ENCODE peak calls at places on chromosomes 12 and 14, in six cellular contexts. One of them, this sample, is unnamed. For H3K4me1, the result is how much of the 10 kb centered on the place peaks cover.

GRCh38 chr12:100963381-100963780 is 168.8 kb downstream of the ANO4 start:
- DNase-seq in right cardiac atrium: no peak
- DNase-seq in A549: no peak
- DNase-seq in naive thymus-derived CD4-positive, alpha-beta T cell: no peak
- DNase-seq in fibroblast of lung: no peak
- DNase-seq in RWPE2: no peak
- DNase-seq in this sample: no peak

GRCh38 chr12:104748790-104749189 is 209.3 kb downstream of the SLC41A2 start:
- DNase-seq in right cardiac atrium: no peak
- DNase-seq in A549: no peak
- DNase-seq in naive thymus-derived CD4-positive, alpha-beta T cell: no peak
- DNase-seq in fibroblast of lung: peak
- DNase-seq in RWPE2: no peak
- DNase-seq in this sample: no peak

GRCh38 chr14:84108746-84109457 is 1421.0 kb upstream of the FLRT2 start:
- DNase-seq in right cardiac atrium: no peak
- DNase-seq in A549: no peak
- DNase-seq in naive thymus-derived CD4-positive, alpha-beta T cell: no peak
- DNase-seq in fibroblast of lung: peak
- DNase-seq in RWPE2: no peak
- DNase-seq in this sample: no peak

GRCh38 chr14:77490347-77490986 is 8.1 kb downstream of the ISM2 start:
- DNase-seq in right cardiac atrium: no peak
- DNase-seq in A549: no peak
- DNase-seq in naive thymus-derived CD4-positive, alpha-beta T cell: no peak
- DNase-seq in fibroblast of lung: no peak
- DNase-seq in RWPE2: no peak
- DNase-seq in this sample: no peak

GRCh38 chr12:70366581-70367267 is 634 bp downstream of the KCNMB4 start:
- DNase-seq in right cardiac atrium: peak
- DNase-seq in A549: peak
- DNase-seq in naive thymus-derived CD4-positive, alpha-beta T cell: peak
- DNase-seq in fibroblast of lung: peak
- DNase-seq in RWPE2: peak
- DNase-seq in this sample: peak

GRCh38 chr12:19025582-19025981 is 104.0 kb upstream of the PLEKHA5 start:
- DNase-seq in right cardiac atrium: no peak
- DNase-seq in A549: peak
- DNase-seq in naive thymus-derived CD4-positive, alpha-beta T cell: no peak
- DNase-seq in fibroblast of lung: no peak
- DNase-seq in RWPE2: no peak
- DNase-seq in this sample: no peak

GRCh38 chr12:119307747-119308146 is 26.8 kb upstream of the CCDC60 start:
- DNase-seq in right cardiac atrium: no peak
- DNase-seq in A549: no peak
- DNase-seq in naive thymus-derived CD4-positive, alpha-beta T cell: no peak
- DNase-seq in fibroblast of lung: no peak
- DNase-seq in RWPE2: no peak
- DNase-seq in this sample: no peak

GRCh38 chr12:89450922-89451321 is 73.7 kb downstream of the GALNT4 start:
- DNase-seq in right cardiac atrium: no peak
- DNase-seq in A549: no peak
- DNase-seq in naive thymus-derived CD4-positive, alpha-beta T cell: no peak
- DNase-seq in fibroblast of lung: peak
- DNase-seq in RWPE2: no peak
- DNase-seq in this sample: no peak

GRCh38 chr14:30193056-30193455 is 265.4 kb upstream of the PRKD1 start:
- DNase-seq in right cardiac atrium: no peak
- DNase-seq in A549: no peak
- DNase-seq in naive thymus-derived CD4-positive, alpha-beta T cell: no peak
- DNase-seq in fibroblast of lung: no peak
- DNase-seq in RWPE2: no peak
- DNase-seq in this sample: no peak

GRCh38 chr14:24365600-24366374 is 2.2 kb upstream of the NFATC4 start:
- DNase-seq in right cardiac atrium: peak
- DNase-seq in A549: peak
- DNase-seq in naive thymus-derived CD4-positive, alpha-beta T cell: peak
- DNase-seq in fibroblast of lung: peak
- DNase-seq in RWPE2: no peak
- DNase-seq in this sample: peak

GRCh38 chr12:67355428-67356385 is 86.5 kb downstream of the CAND1 start:
- DNase-seq in right cardiac atrium: no peak
- DNase-seq in A549: no peak
- DNase-seq in naive thymus-derived CD4-positive, alpha-beta T cell: no peak
- DNase-seq in fibroblast of lung: peak
- DNase-seq in RWPE2: no peak
- DNase-seq in this sample: no peak

GRCh38 chr14:53955671-53956426 is 776 bp downstream of the BMP4 start:
- DNase-seq in right cardiac atrium: peak
- DNase-seq in A549: no peak
- DNase-seq in naive thymus-derived CD4-positive, alpha-beta T cell: no peak
- DNase-seq in fibroblast of lung: peak
- DNase-seq in RWPE2: no peak
- DNase-seq in this sample: peak

GRCh38 chr14:35365130-35366047 is 39.2 kb downstream of the NFKBIA start:
- DNase-seq in right cardiac atrium: peak
- DNase-seq in A549: peak
- DNase-seq in naive thymus-derived CD4-positive, alpha-beta T cell: no peak
- DNase-seq in fibroblast of lung: peak
- DNase-seq in RWPE2: no peak
- DNase-seq in this sample: peak

GRCh38 chr12:103269962-103270361 is 225.8 kb downstream of the C12orf42 start:
- DNase-seq in right cardiac atrium: no peak
- DNase-seq in A549: no peak
- DNase-seq in naive thymus-derived CD4-positive, alpha-beta T cell: no peak
- DNase-seq in fibroblast of lung: no peak
- DNase-seq in RWPE2: no peak
- DNase-seq in this sample: no peak

GRCh38 chr14:89185919-89186849 is 230.8 kb downstream of the FOXN3 start:
- DNase-seq in right cardiac atrium: no peak
- DNase-seq in A549: no peak
- DNase-seq in naive thymus-derived CD4-positive, alpha-beta T cell: no peak
- DNase-seq in fibroblast of lung: peak
- DNase-seq in RWPE2: no peak
- DNase-seq in this sample: no peak

GRCh38 chr12:24991209-24992049 is 42.5 kb upstream of the BCAT1 start:
- DNase-seq in right cardiac atrium: no peak
- DNase-seq in A549: peak
- DNase-seq in naive thymus-derived CD4-positive, alpha-beta T cell: no peak
- DNase-seq in fibroblast of lung: peak
- DNase-seq in RWPE2: no peak
- DNase-seq in this sample: no peak

GRCh38 chr12:92582466-92582865 is 120.3 kb upstream of the PLEKHG7 start:
- DNase-seq in right cardiac atrium: no peak
- DNase-seq in A549: no peak
- DNase-seq in naive thymus-derived CD4-positive, alpha-beta T cell: no peak
- DNase-seq in fibroblast of lung: no peak
- DNase-seq in RWPE2: no peak
- DNase-seq in this sample: no peak

GRCh38 chr14:96085369-96085768 is 46.2 kb downstream of the C14orf132 start:
- DNase-seq in right cardiac atrium: no peak
- DNase-seq in A549: no peak
- DNase-seq in naive thymus-derived CD4-positive, alpha-beta T cell: no peak
- DNase-seq in fibroblast of lung: no peak
- DNase-seq in RWPE2: peak
- DNase-seq in this sample: no peak

GRCh38 chr12:130335517-130336392 is 1.9 kb upstream of the PIWIL1 start:
- DNase-seq in right cardiac atrium: no peak
- DNase-seq in A549: peak
- DNase-seq in naive thymus-derived CD4-positive, alpha-beta T cell: no peak
- DNase-seq in fibroblast of lung: peak
- DNase-seq in RWPE2: no peak
- DNase-seq in this sample: no peak

GRCh38 chr14:71659165-71659564 is 273.1 kb upstream of the RGS6 start:
- DNase-seq in right cardiac atrium: no peak
- DNase-seq in A549: no peak
- DNase-seq in naive thymus-derived CD4-positive, alpha-beta T cell: no peak
- DNase-seq in fibroblast of lung: peak
- DNase-seq in RWPE2: no peak
- DNase-seq in this sample: no peak

GRCh38 chr14:44316647-44317432 is 190.2 kb downstream of the FSCB start:
- DNase-seq in right cardiac atrium: no peak
- DNase-seq in A549: peak
- DNase-seq in naive thymus-derived CD4-positive, alpha-beta T cell: no peak
- DNase-seq in fibroblast of lung: peak
- DNase-seq in RWPE2: peak
- DNase-seq in this sample: no peak

GRCh38 chr14:43687866-43688265 is 819.2 kb downstream of the FSCB start:
- DNase-seq in right cardiac atrium: no peak
- DNase-seq in A549: no peak
- DNase-seq in naive thymus-derived CD4-positive, alpha-beta T cell: no peak
- DNase-seq in fibroblast of lung: peak
- DNase-seq in RWPE2: no peak
- DNase-seq in this sample: no peak

GRCh38 chr14:93859957-93860356 is 67.2 kb upstream of the FAM181A start:
- DNase-seq in right cardiac atrium: peak
- DNase-seq in A549: no peak
- DNase-seq in naive thymus-derived CD4-positive, alpha-beta T cell: no peak
- DNase-seq in fibroblast of lung: no peak
- DNase-seq in RWPE2: no peak
- DNase-seq in this sample: no peak

GRCh38 chr14:90726656-90727055 is 89.6 kb downstream of the TTC7B start:
- DNase-seq in right cardiac atrium: peak
- DNase-seq in A549: no peak
- DNase-seq in naive thymus-derived CD4-positive, alpha-beta T cell: no peak
- DNase-seq in fibroblast of lung: peak
- DNase-seq in RWPE2: no peak
- DNase-seq in this sample: peak

GRCh38 chr14:55832122-55832911 is 252.3 kb downstream of the KTN1 start:
- DNase-seq in right cardiac atrium: no peak
- DNase-seq in A549: peak
- DNase-seq in naive thymus-derived CD4-positive, alpha-beta T cell: no peak
- DNase-seq in fibroblast of lung: no peak
- DNase-seq in RWPE2: no peak
- DNase-seq in this sample: no peak

GRCh38 chr12:110253176-110253575 is 27.9 kb upstream of the ATP2A2 start:
- DNase-seq in right cardiac atrium: peak
- DNase-seq in A549: no peak
- DNase-seq in naive thymus-derived CD4-positive, alpha-beta T cell: no peak
- DNase-seq in fibroblast of lung: peak
- DNase-seq in RWPE2: no peak
- DNase-seq in this sample: peak

GRCh38 chr12:49968431-49968830 is 4.3 kb upstream of the AQP6 start:
- DNase-seq in right cardiac atrium: no peak
- DNase-seq in A549: no peak
- DNase-seq in naive thymus-derived CD4-positive, alpha-beta T cell: no peak
- DNase-seq in fibroblast of lung: no peak
- DNase-seq in RWPE2: no peak
- DNase-seq in this sample: no peak

GRCh38 chr12:38053113-38053512 is 263.5 kb upstream of the ALG10B start:
- DNase-seq in right cardiac atrium: no peak
- DNase-seq in A549: no peak
- DNase-seq in naive thymus-derived CD4-positive, alpha-beta T cell: no peak
- DNase-seq in fibroblast of lung: no peak
- DNase-seq in RWPE2: no peak
- DNase-seq in this sample: no peak

GRCh38 chr12:53098354-53098981 is 1.0 kb downstream of the IGFBP6 start:
- DNase-seq in right cardiac atrium: peak
- DNase-seq in A549: peak
- DNase-seq in naive thymus-derived CD4-positive, alpha-beta T cell: no peak
- DNase-seq in fibroblast of lung: peak
- DNase-seq in RWPE2: no peak
- DNase-seq in this sample: no peak

GRCh38 chr12:94057262-94058151 is 90.9 kb upstream of the PLXNC1 start:
- DNase-seq in right cardiac atrium: peak
- DNase-seq in A549: no peak
- DNase-seq in naive thymus-derived CD4-positive, alpha-beta T cell: no peak
- DNase-seq in fibroblast of lung: no peak
- DNase-seq in RWPE2: no peak
- DNase-seq in this sample: no peak

GRCh38 chr12:112900298-112901145 is 6.2 kb upstream of the OAS1 start:
- DNase-seq in right cardiac atrium: no peak
- DNase-seq in A549: peak
- DNase-seq in naive thymus-derived CD4-positive, alpha-beta T cell: no peak
- DNase-seq in fibroblast of lung: peak
- DNase-seq in RWPE2: no peak
- DNase-seq in this sample: no peak

GRCh38 chr14:85731198-85731597 is 201.3 kb downstream of the FLRT2 start:
- DNase-seq in right cardiac atrium: no peak
- DNase-seq in A549: no peak
- DNase-seq in naive thymus-derived CD4-positive, alpha-beta T cell: no peak
- DNase-seq in fibroblast of lung: peak
- DNase-seq in RWPE2: no peak
- DNase-seq in this sample: no peak

GRCh38 chr14:68677476-68677875 is 115.4 kb downstream of the ZFP36L1 start:
- DNase-seq in right cardiac atrium: no peak
- DNase-seq in A549: no peak
- DNase-seq in naive thymus-derived CD4-positive, alpha-beta T cell: no peak
- DNase-seq in fibroblast of lung: no peak
- DNase-seq in RWPE2: no peak
- DNase-seq in this sample: no peak

GRCh38 chr12:29088611-29089219 is 60.4 kb upstream of the FAR2 start:
- DNase-seq in right cardiac atrium: no peak
- DNase-seq in A549: peak
- DNase-seq in naive thymus-derived CD4-positive, alpha-beta T cell: no peak
- DNase-seq in fibroblast of lung: peak
- DNase-seq in RWPE2: no peak
- DNase-seq in this sample: no peak

GRCh38 chr12:7113389-7113871 is 4.4 kb upstream of the C1RL start:
- DNase-seq in right cardiac atrium: no peak
- DNase-seq in A549: peak
- DNase-seq in naive thymus-derived CD4-positive, alpha-beta T cell: no peak
- DNase-seq in fibroblast of lung: peak
- DNase-seq in RWPE2: no peak
- DNase-seq in this sample: no peak

GRCh38 chr14:92224348-92224954 is 98.5 kb upstream of the SLC24A4 start:
- DNase-seq in right cardiac atrium: no peak
- DNase-seq in A549: no peak
- DNase-seq in naive thymus-derived CD4-positive, alpha-beta T cell: no peak
- DNase-seq in fibroblast of lung: peak
- DNase-seq in RWPE2: no peak
- DNase-seq in this sample: no peak
- H3K4me3 ChIP-seq in right cardiac atrium: no peak
- H3K4me3 ChIP-seq in A549: no peak
- H3K4me3 ChIP-seq in naive thymus-derived CD4-positive, alpha-beta T cell: no peak
- H3K4me3 ChIP-seq in fibroblast of lung: no peak
- H3K4me3 ChIP-seq in RWPE2: no peak
- H3K4me3 ChIP-seq in this sample: no peak

GRCh38 chr14:20560961-20561360 is at the start of gene RNASE9:
- DNase-seq in right cardiac atrium: no peak
- DNase-seq in A549: no peak
- DNase-seq in naive thymus-derived CD4-positive, alpha-beta T cell: no peak
- DNase-seq in fibroblast of lung: no peak
- DNase-seq in RWPE2: no peak
- DNase-seq in this sample: no peak
- H3K4me1 ChIP-seq in right cardiac atrium: under half
- H3K4me1 ChIP-seq in A549: under half
- H3K4me1 ChIP-seq in naive thymus-derived CD4-positive, alpha-beta T cell: under half
- H3K4me1 ChIP-seq in fibroblast of lung: under half
- H3K4me1 ChIP-seq in RWPE2: under half
- H3K4me1 ChIP-seq in this sample: under half

GRCh38 chr12:95633671-95634465 is 82.6 kb upstream of the USP44 start:
- DNase-seq in right cardiac atrium: no peak
- DNase-seq in A549: no peak
- DNase-seq in naive thymus-derived CD4-positive, alpha-beta T cell: no peak
- DNase-seq in fibroblast of lung: no peak
- DNase-seq in RWPE2: no peak
- DNase-seq in this sample: no peak
- H3K27ac ChIP-seq in right cardiac atrium: no peak
- H3K27ac ChIP-seq in A549: peak
- H3K27ac ChIP-seq in naive thymus-derived CD4-positive, alpha-beta T cell: no peak
- H3K27ac ChIP-seq in fibroblast of lung: no peak
- H3K27ac ChIP-seq in RWPE2: peak
- H3K27ac ChIP-seq in this sample: peak

GRCh38 chr12:107368586-107368985 is 275.2 kb upstream of the CRY1 start:
- DNase-seq in right cardiac atrium: no peak
- DNase-seq in A549: no peak
- DNase-seq in naive thymus-derived CD4-positive, alpha-beta T cell: no peak
- DNase-seq in fibroblast of lung: no peak
- DNase-seq in RWPE2: no peak
- DNase-seq in this sample: no peak
- H3K4me3 ChIP-seq in right cardiac atrium: no peak
- H3K4me3 ChIP-seq in A549: no peak
- H3K4me3 ChIP-seq in naive thymus-derived CD4-positive, alpha-beta T cell: peak
- H3K4me3 ChIP-seq in fibroblast of lung: no peak
- H3K4me3 ChIP-seq in RWPE2: no peak
- H3K4me3 ChIP-seq in this sample: no peak

This sample was measured in lower lobe of right lung.